ENCODE peak calls at places on chromosome 1, in six cellular contexts. K, W, E, S, A and F are unnamed samples.
A peak's percentile ranks its signal among the peaks of the same experiment; 100 is the strongest.

GRCh38 chr1:100699744-100700143 is 19.8 kb upstream of the VCAM1 start:
- DNase-seq in K (no peak), W (no peak), E (no peak), S (no peak), A (no peak), F (no peak)

GRCh38 chr1:162292422-162292849 is 84.2 kb downstream of the SPATA46 start:
- DNase-seq in K (no peak), W (peak; percentile 17), E (no peak), S (no peak), A (no peak), F (no peak)

GRCh38 chr1:41713557-41714327 is 205.0 kb downstream of the HIVEP3 start:
- DNase-seq in K (no peak), W (peak; percentile 86), E (no peak), S (no peak), A (no peak), F (peak; percentile 51)

GRCh38 chr1:239997515-239998311 is 94.0 kb upstream of the FMN2 start:
- DNase-seq in K (no peak), W (no peak), E (no peak), S (no peak), A (peak; percentile 29), F (no peak)

GRCh38 chr1:29290414-29290980 is 54.2 kb downstream of the PTPRU start:
- DNase-seq in K (no peak), W (no peak), E (no peak), S (no peak), A (no peak), F (no peak)

GRCh38 chr1:201377611-201378092 is at the start of gene TNNT2:
- DNase-seq in K (no peak), W (no peak), E (no peak), S (no peak), A (no peak), F (no peak)

GRCh38 chr1:52487632-52488031 is 65.3 kb downstream of the TUT4 start:
- DNase-seq in K (no peak), W (no peak), E (no peak), S (no peak), A (no peak), F (no peak)

GRCh38 chr1:17603091-17603841 is 63.8 kb downstream of the ARHGEF10L start:
- DNase-seq in K (no peak), W (no peak), E (no peak), S (no peak), A (no peak), F (no peak)

GRCh38 chr1:172279951-172280350 is 140.5 kb upstream of the C1orf105 start:
- DNase-seq in K (no peak), W (peak; percentile 20), E (no peak), S (no peak), A (no peak), F (no peak)

GRCh38 chr1:14009576-14009975 is 309.6 kb downstream of the PRDM2 start:
- DNase-seq in K (no peak), W (no peak), E (no peak), S (no peak), A (no peak), F (no peak)